ENCODE peak calls at places on chromosomes 1 and 21, in nine cellular contexts. One of them, this sample, is unnamed.

GRCh38 chr1:8031176-8031785 is 5.2 kb upstream of the ERRFI1 start:
- DNase-seq in IMR-90: peak; percentile 73
- DNase-seq in endodermal cell: no peak
- DNase-seq in BJ: no peak
- DNase-seq in activated B cell treated with CpG ODN at 0.5 μM for 24 hours: no peak
- DNase-seq in cardiac muscle cell: peak; percentile 46
- DNase-seq in ascending aorta: no peak
- DNase-seq in mammary epithelial cell: no peak
- DNase-seq in suprapubic skin: no peak
- DNase-seq in this sample: no peak

GRCh38 chr1:184753093-184753492 is 1.6 kb downstream of the EDEM3 start:
- DNase-seq in IMR-90: no peak
- DNase-seq in endodermal cell: no peak
- DNase-seq in BJ: no peak
- DNase-seq in activated B cell treated with CpG ODN at 0.5 μM for 24 hours: no peak
- DNase-seq in cardiac muscle cell: no peak
- DNase-seq in ascending aorta: no peak
- DNase-seq in mammary epithelial cell: no peak
- DNase-seq in suprapubic skin: no peak
- DNase-seq in this sample: no peak

GRCh38 chr21:39004776-39005605 is 178.3 kb downstream of the PSMG1 start:
- DNase-seq in IMR-90: peak; percentile 26
- DNase-seq in endodermal cell: peak; percentile 60
- DNase-seq in BJ: no peak
- DNase-seq in activated B cell treated with CpG ODN at 0.5 μM for 24 hours: no peak
- DNase-seq in cardiac muscle cell: no peak
- DNase-seq in ascending aorta: peak; percentile 81
- DNase-seq in mammary epithelial cell: no peak
- DNase-seq in suprapubic skin: no peak
- DNase-seq in this sample: no peak

GRCh38 chr1:78497196-78497595 is 6.4 kb downstream of the PTGFR start:
- DNase-seq in IMR-90: no peak
- DNase-seq in endodermal cell: no peak
- DNase-seq in BJ: no peak
- DNase-seq in activated B cell treated with CpG ODN at 0.5 μM for 24 hours: no peak
- DNase-seq in cardiac muscle cell: no peak
- DNase-seq in ascending aorta: no peak
- DNase-seq in mammary epithelial cell: no peak
- DNase-seq in suprapubic skin: no peak
- DNase-seq in this sample: no peak

GRCh38 chr1:24900985-24901781 is 28.9 kb downstream of the RUNX3 start:
- DNase-seq in IMR-90: no peak
- DNase-seq in endodermal cell: no peak
- DNase-seq in BJ: no peak
- DNase-seq in activated B cell treated with CpG ODN at 0.5 μM for 24 hours: no peak
- DNase-seq in cardiac muscle cell: no peak
- DNase-seq in ascending aorta: peak; percentile 50
- DNase-seq in mammary epithelial cell: no peak
- DNase-seq in suprapubic skin: peak; percentile 74
- DNase-seq in this sample: no peak

GRCh38 chr1:205061665-205062069 is 18.7 kb downstream of the CNTN2 start:
- DNase-seq in IMR-90: peak; percentile 52
- DNase-seq in endodermal cell: peak; percentile 97
- DNase-seq in BJ: no peak
- DNase-seq in activated B cell treated with CpG ODN at 0.5 μM for 24 hours: peak; percentile 53
- DNase-seq in cardiac muscle cell: peak; percentile 81
- DNase-seq in ascending aorta: peak; percentile 73
- DNase-seq in mammary epithelial cell: peak; percentile 48
- DNase-seq in suprapubic skin: no peak
- DNase-seq in this sample: peak; percentile 18

GRCh38 chr1:76106251-76106650 is 31.7 kb downstream of the ST6GALNAC3 start:
- DNase-seq in IMR-90: no peak
- DNase-seq in endodermal cell: no peak
- DNase-seq in BJ: no peak
- DNase-seq in activated B cell treated with CpG ODN at 0.5 μM for 24 hours: no peak
- DNase-seq in cardiac muscle cell: no peak
- DNase-seq in ascending aorta: no peak
- DNase-seq in mammary epithelial cell: no peak
- DNase-seq in suprapubic skin: no peak
- DNase-seq in this sample: no peak

GRCh38 chr1:178541829-178542553 is 29.1 kb downstream of the TEX35 start:
- DNase-seq in IMR-90: no peak
- DNase-seq in endodermal cell: peak; percentile 82
- DNase-seq in BJ: no peak
- DNase-seq in activated B cell treated with CpG ODN at 0.5 μM for 24 hours: peak; percentile 55
- DNase-seq in cardiac muscle cell: peak; percentile 69
- DNase-seq in ascending aorta: peak; percentile 69
- DNase-seq in mammary epithelial cell: peak; percentile 9
- DNase-seq in suprapubic skin: no peak
- DNase-seq in this sample: no peak

GRCh38 chr21:39180429-39181019 is 2.7 kb downstream of the PSMG1 start:
- DNase-seq in IMR-90: no peak
- DNase-seq in endodermal cell: no peak
- DNase-seq in BJ: no peak
- DNase-seq in activated B cell treated with CpG ODN at 0.5 μM for 24 hours: no peak
- DNase-seq in cardiac muscle cell: no peak
- DNase-seq in ascending aorta: no peak
- DNase-seq in mammary epithelial cell: no peak
- DNase-seq in suprapubic skin: no peak
- DNase-seq in this sample: no peak

GRCh38 chr1:196418772-196419171 is 189.5 kb downstream of the KCNT2 start:
- DNase-seq in IMR-90: no peak
- DNase-seq in endodermal cell: no peak
- DNase-seq in BJ: no peak
- DNase-seq in activated B cell treated with CpG ODN at 0.5 μM for 24 hours: no peak
- DNase-seq in cardiac muscle cell: no peak
- DNase-seq in ascending aorta: no peak
- DNase-seq in mammary epithelial cell: no peak
- DNase-seq in suprapubic skin: no peak
- DNase-seq in this sample: no peak

GRCh38 chr1:166165661-166166399 is 971 bp downstream of the FAM78B start:
- DNase-seq in IMR-90: no peak
- DNase-seq in endodermal cell: peak; percentile 72
- DNase-seq in BJ: no peak
- DNase-seq in activated B cell treated with CpG ODN at 0.5 μM for 24 hours: peak; percentile 18
- DNase-seq in cardiac muscle cell: peak; percentile 9
- DNase-seq in ascending aorta: no peak
- DNase-seq in mammary epithelial cell: peak; percentile 52
- DNase-seq in suprapubic skin: no peak
- DNase-seq in this sample: no peak

GRCh38 chr1:246860401-246860800 is 71.3 kb downstream of the AHCTF1 start:
- DNase-seq in IMR-90: peak; percentile 19
- DNase-seq in endodermal cell: no peak
- DNase-seq in BJ: no peak
- DNase-seq in activated B cell treated with CpG ODN at 0.5 μM for 24 hours: no peak
- DNase-seq in cardiac muscle cell: no peak
- DNase-seq in ascending aorta: no peak
- DNase-seq in mammary epithelial cell: no peak
- DNase-seq in suprapubic skin: no peak
- DNase-seq in this sample: no peak

GRCh38 chr1:88922214-88922613 is 30.8 kb upstream of the GTF2B start:
- DNase-seq in IMR-90: no peak
- DNase-seq in endodermal cell: peak; percentile 70
- DNase-seq in BJ: no peak
- DNase-seq in activated B cell treated with CpG ODN at 0.5 μM for 24 hours: no peak
- DNase-seq in cardiac muscle cell: no peak
- DNase-seq in ascending aorta: no peak
- DNase-seq in mammary epithelial cell: no peak
- DNase-seq in suprapubic skin: no peak
- DNase-seq in this sample: no peak
- TF ChIP-seq CTCF in IMR-90: no peak
- TF ChIP-seq CTCF in endodermal cell: peak; percentile 55
- TF ChIP-seq CTCF in BJ: no peak
- TF ChIP-seq CTCF in activated B cell treated with CpG ODN at 0.5 μM for 24 hours: no peak
- TF ChIP-seq CTCF in cardiac muscle cell: no peak
- TF ChIP-seq CTCF in ascending aorta: no peak
- TF ChIP-seq CTCF in mammary epithelial cell: no peak
- TF ChIP-seq CTCF in suprapubic skin: no peak
- TF ChIP-seq CTCF in this sample: no peak

GRCh38 chr1:114296413-114296812 is 142.7 kb upstream of the SYT6 start:
- DNase-seq in IMR-90: no peak
- DNase-seq in endodermal cell: no peak
- DNase-seq in BJ: no peak
- DNase-seq in activated B cell treated with CpG ODN at 0.5 μM for 24 hours: no peak
- DNase-seq in cardiac muscle cell: no peak
- DNase-seq in ascending aorta: no peak
- DNase-seq in mammary epithelial cell: no peak
- DNase-seq in suprapubic skin: no peak
- DNase-seq in this sample: no peak

GRCh38 chr1:114295321-114295720 is 141.7 kb upstream of the SYT6 start:
- DNase-seq in IMR-90: no peak
- DNase-seq in endodermal cell: no peak
- DNase-seq in BJ: no peak
- DNase-seq in activated B cell treated with CpG ODN at 0.5 μM for 24 hours: no peak
- DNase-seq in cardiac muscle cell: no peak
- DNase-seq in ascending aorta: no peak
- DNase-seq in mammary epithelial cell: no peak
- DNase-seq in suprapubic skin: no peak
- DNase-seq in this sample: no peak

GRCh38 chr1:114298059-114298458 is 144.4 kb upstream of the SYT6 start:
- DNase-seq in IMR-90: no peak
- DNase-seq in endodermal cell: no peak
- DNase-seq in BJ: no peak
- DNase-seq in activated B cell treated with CpG ODN at 0.5 μM for 24 hours: no peak
- DNase-seq in cardiac muscle cell: no peak
- DNase-seq in ascending aorta: no peak
- DNase-seq in mammary epithelial cell: no peak
- DNase-seq in suprapubic skin: no peak
- DNase-seq in this sample: no peak

GRCh38 chr1:114299331-114300005 is 145.8 kb upstream of the SYT6 start:
- DNase-seq in IMR-90: peak; percentile 11
- DNase-seq in endodermal cell: no peak
- DNase-seq in BJ: no peak
- DNase-seq in activated B cell treated with CpG ODN at 0.5 μM for 24 hours: no peak
- DNase-seq in cardiac muscle cell: no peak
- DNase-seq in ascending aorta: no peak
- DNase-seq in mammary epithelial cell: no peak
- DNase-seq in suprapubic skin: no peak
- DNase-seq in this sample: no peak
- TF ChIP-seq CTCF in IMR-90: no peak
- TF ChIP-seq CTCF in endodermal cell: no peak
- TF ChIP-seq CTCF in BJ: peak; percentile 4
- TF ChIP-seq CTCF in activated B cell treated with CpG ODN at 0.5 μM for 24 hours: no peak
- TF ChIP-seq CTCF in cardiac muscle cell: peak; percentile 28
- TF ChIP-seq CTCF in ascending aorta: no peak
- TF ChIP-seq CTCF in mammary epithelial cell: no peak
- TF ChIP-seq CTCF in suprapubic skin: no peak
- TF ChIP-seq CTCF in this sample: no peak

DNA sequence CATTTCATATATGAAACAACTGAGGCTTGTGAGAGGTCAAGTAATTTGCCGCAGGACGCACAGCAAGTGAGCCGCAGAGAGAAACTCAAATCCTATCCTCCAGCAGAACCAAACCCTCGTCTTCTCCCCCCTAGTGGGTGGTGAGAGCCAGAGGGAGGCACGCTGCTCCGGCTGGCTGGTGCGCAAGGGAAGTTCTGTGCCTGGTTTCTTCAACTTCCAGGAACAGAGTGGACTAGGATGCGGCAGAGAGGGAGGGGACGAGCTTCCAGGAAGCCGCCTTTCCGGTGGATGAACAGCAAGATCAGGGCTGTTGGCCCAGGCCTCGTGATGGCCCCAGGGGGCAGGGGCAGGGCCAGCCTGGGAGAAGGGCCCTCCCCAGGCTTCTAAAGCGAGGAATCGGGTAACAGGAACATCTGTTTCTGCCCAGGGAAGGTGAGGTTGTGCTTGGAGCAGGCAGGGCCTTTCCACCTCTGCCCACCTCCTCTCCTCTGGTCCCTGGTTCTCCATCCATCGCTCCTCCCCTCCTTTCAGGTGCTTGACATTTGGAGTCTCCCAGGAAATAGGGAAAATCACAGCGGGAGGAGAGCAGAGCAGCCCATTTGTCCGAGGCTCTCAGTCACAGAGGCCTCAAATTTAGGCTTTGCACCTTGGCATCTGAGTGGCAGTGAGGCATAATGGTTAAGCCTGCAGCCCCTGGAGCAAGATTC is 16.8 kb upstream of the PDIK1L start:
- DNase-seq in IMR-90: no peak
- DNase-seq in endodermal cell: peak; percentile 94
- DNase-seq in BJ: no peak
- DNase-seq in activated B cell treated with CpG ODN at 0.5 μM for 24 hours: no peak
- DNase-seq in cardiac muscle cell: peak; percentile 36
- DNase-seq in ascending aorta: no peak
- DNase-seq in mammary epithelial cell: no peak
- DNase-seq in suprapubic skin: no peak
- DNase-seq in this sample: no peak
- TF ChIP-seq CTCF in IMR-90: no peak
- TF ChIP-seq CTCF in endodermal cell: peak; percentile 52
- TF ChIP-seq CTCF in BJ: peak; percentile 24
- TF ChIP-seq CTCF in activated B cell treated with CpG ODN at 0.5 μM for 24 hours: no peak
- TF ChIP-seq CTCF in cardiac muscle cell: peak; percentile 29
- TF ChIP-seq CTCF in ascending aorta: no peak
- TF ChIP-seq CTCF in mammary epithelial cell: peak; percentile 2
- TF ChIP-seq CTCF in suprapubic skin: peak; percentile 13
- TF ChIP-seq CTCF in this sample: peak; percentile 25

GRCh38 chr1:26432793-26433192 is 672 bp downstream of the DHDDS start:
- DNase-seq in IMR-90: no peak
- DNase-seq in endodermal cell: no peak
- DNase-seq in BJ: no peak
- DNase-seq in activated B cell treated with CpG ODN at 0.5 μM for 24 hours: no peak
- DNase-seq in cardiac muscle cell: no peak
- DNase-seq in ascending aorta: no peak
- DNase-seq in mammary epithelial cell: no peak
- DNase-seq in suprapubic skin: no peak
- DNase-seq in this sample: no peak

GRCh38 chr1:26440259-26440658 is 8.1 kb downstream of the DHDDS start:
- DNase-seq in IMR-90: no peak
- DNase-seq in endodermal cell: no peak
- DNase-seq in BJ: no peak
- DNase-seq in activated B cell treated with CpG ODN at 0.5 μM for 24 hours: no peak
- DNase-seq in cardiac muscle cell: no peak
- DNase-seq in ascending aorta: peak; percentile 19
- DNase-seq in mammary epithelial cell: no peak
- DNase-seq in suprapubic skin: no peak
- DNase-seq in this sample: no peak

GRCh38 chr1:26434161-26434752 is 2.1 kb downstream of the DHDDS start:
- DNase-seq in IMR-90: no peak
- DNase-seq in endodermal cell: no peak
- DNase-seq in BJ: no peak
- DNase-seq in activated B cell treated with CpG ODN at 0.5 μM for 24 hours: no peak
- DNase-seq in cardiac muscle cell: no peak
- DNase-seq in ascending aorta: no peak
- DNase-seq in mammary epithelial cell: peak; percentile 15
- DNase-seq in suprapubic skin: no peak
- DNase-seq in this sample: no peak

GRCh38 chr1:26431979-26432695 is at the start of gene DHDDS:
- DNase-seq in IMR-90: peak; percentile 97
- DNase-seq in endodermal cell: peak; percentile 99
- DNase-seq in BJ: peak; percentile 88
- DNase-seq in activated B cell treated with CpG ODN at 0.5 μM for 24 hours: peak; percentile 99
- DNase-seq in cardiac muscle cell: peak; percentile 97
- DNase-seq in ascending aorta: peak; percentile 98
- DNase-seq in mammary epithelial cell: peak; percentile 98
- DNase-seq in suprapubic skin: peak; percentile 99
- DNase-seq in this sample: peak; percentile 94

DNA sequence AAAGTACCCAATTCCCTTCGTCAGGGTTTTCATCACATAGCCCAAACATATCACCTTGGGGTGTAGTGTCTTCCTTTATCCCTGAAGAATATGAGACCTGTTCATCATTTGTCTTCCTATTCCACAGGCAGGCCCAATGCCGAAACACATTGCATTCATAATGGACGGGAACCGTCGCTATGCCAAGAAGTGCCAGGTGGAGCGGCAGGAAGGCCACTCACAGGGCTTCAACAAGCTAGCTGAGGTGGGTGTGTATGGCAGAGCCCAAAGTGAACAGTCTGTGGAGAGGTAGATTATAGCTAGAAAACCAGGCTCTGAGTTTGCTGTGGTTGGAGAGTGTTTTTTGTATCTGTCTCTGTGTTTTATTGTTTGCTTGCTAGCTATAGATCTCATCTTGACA is 5.9 kb downstream of the DHDDS start:
- DNase-seq in IMR-90: no peak
- DNase-seq in endodermal cell: no peak
- DNase-seq in BJ: no peak
- DNase-seq in activated B cell treated with CpG ODN at 0.5 μM for 24 hours: no peak
- DNase-seq in cardiac muscle cell: no peak
- DNase-seq in ascending aorta: peak; percentile 38
- DNase-seq in mammary epithelial cell: no peak
- DNase-seq in suprapubic skin: no peak
- DNase-seq in this sample: no peak
- TF ChIP-seq CTCF in IMR-90: no peak
- TF ChIP-seq CTCF in endodermal cell: no peak
- TF ChIP-seq CTCF in BJ: no peak
- TF ChIP-seq CTCF in activated B cell treated with CpG ODN at 0.5 μM for 24 hours: no peak
- TF ChIP-seq CTCF in cardiac muscle cell: no peak
- TF ChIP-seq CTCF in ascending aorta: no peak
- TF ChIP-seq CTCF in mammary epithelial cell: no peak
- TF ChIP-seq CTCF in suprapubic skin: no peak
- TF ChIP-seq CTCF in this sample: no peak